ENCODE peak calls at places on chromosomes 4 and X, in seven cellular contexts. One of them, this sample, is unnamed.

GRCh38 chr4:184805462-184806245 is 20.1 kb downstream of the ACSL1 start:
- DNase-seq in mesendoderm: no peak
- DNase-seq in naive thymus-derived CD4-positive, alpha-beta T cell: no peak
- DNase-seq in stomach: peak; percentile 82
- DNase-seq in cardiac muscle cell: no peak
- DNase-seq in psoas muscle: peak; percentile 88
- DNase-seq in RWPE2: no peak
- DNase-seq in this sample: no peak

GRCh38 chr4:47049347-47049746 is 18.0 kb downstream of the GABRB1 start:
- DNase-seq in stomach: no peak
- DNase-seq in psoas muscle: no peak
- DNase-seq in cardiac muscle cell: no peak
- DNase-seq in RWPE2: no peak
- DNase-seq in naive thymus-derived CD4-positive, alpha-beta T cell: no peak
- DNase-seq in mesendoderm: no peak
- DNase-seq in this sample: no peak

GRCh38 chrX:121008920-121009319 is 23.4 kb upstream of the CT47A1 start:
- DNase-seq in RWPE2: no peak
- DNase-seq in psoas muscle: no peak
- DNase-seq in stomach: no peak
- DNase-seq in naive thymus-derived CD4-positive, alpha-beta T cell: no peak
- DNase-seq in cardiac muscle cell: peak; percentile 77
- DNase-seq in mesendoderm: no peak
- DNase-seq in this sample: no peak

GRCh38 chr4:165472943-165473676 is 94.3 kb downstream of the CPE start:
- DNase-seq in naive thymus-derived CD4-positive, alpha-beta T cell: no peak
- DNase-seq in cardiac muscle cell: no peak
- DNase-seq in psoas muscle: no peak
- DNase-seq in stomach: no peak
- DNase-seq in mesendoderm: peak; percentile 35
- DNase-seq in RWPE2: no peak
- DNase-seq in this sample: peak; percentile 7

GRCh38 chr4:11489449-11490083 is 60.9 kb upstream of the HS3ST1 start:
- DNase-seq in cardiac muscle cell: no peak
- DNase-seq in naive thymus-derived CD4-positive, alpha-beta T cell: no peak
- DNase-seq in RWPE2: no peak
- DNase-seq in mesendoderm: no peak
- DNase-seq in psoas muscle: no peak
- DNase-seq in stomach: no peak
- DNase-seq in this sample: no peak

GRCh38 chr4:3765271-3766206 is 646 bp upstream of the ADRA2C start:
- DNase-seq in mesendoderm: peak; percentile 79
- DNase-seq in psoas muscle: peak; percentile 45
- DNase-seq in naive thymus-derived CD4-positive, alpha-beta T cell: no peak
- DNase-seq in stomach: peak; percentile 32
- DNase-seq in RWPE2: no peak
- DNase-seq in cardiac muscle cell: peak; percentile 61
- DNase-seq in this sample: no peak

GRCh38 chrX:17527932-17528331 is 152.9 kb downstream of the NHS start:
- DNase-seq in mesendoderm: no peak
- DNase-seq in stomach: no peak
- DNase-seq in naive thymus-derived CD4-positive, alpha-beta T cell: no peak
- DNase-seq in psoas muscle: no peak
- DNase-seq in RWPE2: no peak
- DNase-seq in cardiac muscle cell: no peak
- DNase-seq in this sample: no peak

GRCh38 chr4:38030023-38030422 is 69.8 kb downstream of the PTTG2 start:
- DNase-seq in psoas muscle: no peak
- DNase-seq in RWPE2: no peak
- DNase-seq in stomach: no peak
- DNase-seq in naive thymus-derived CD4-positive, alpha-beta T cell: no peak
- DNase-seq in cardiac muscle cell: no peak
- DNase-seq in mesendoderm: no peak
- DNase-seq in this sample: no peak

GRCh38 chrX:48663241-48663640 is 20.4 kb upstream of the WAS start:
- DNase-seq in RWPE2: no peak
- DNase-seq in naive thymus-derived CD4-positive, alpha-beta T cell: no peak
- DNase-seq in stomach: no peak
- DNase-seq in psoas muscle: no peak
- DNase-seq in cardiac muscle cell: no peak
- DNase-seq in mesendoderm: no peak
- DNase-seq in this sample: no peak

GRCh38 chrX:1486177-1486576 is 33.5 kb upstream of the ASMTL start:
- DNase-seq in stomach: no peak
- DNase-seq in RWPE2: no peak
- DNase-seq in cardiac muscle cell: no peak
- DNase-seq in naive thymus-derived CD4-positive, alpha-beta T cell: no peak
- DNase-seq in mesendoderm: no peak
- DNase-seq in psoas muscle: no peak
- DNase-seq in this sample: no peak

DNA sequence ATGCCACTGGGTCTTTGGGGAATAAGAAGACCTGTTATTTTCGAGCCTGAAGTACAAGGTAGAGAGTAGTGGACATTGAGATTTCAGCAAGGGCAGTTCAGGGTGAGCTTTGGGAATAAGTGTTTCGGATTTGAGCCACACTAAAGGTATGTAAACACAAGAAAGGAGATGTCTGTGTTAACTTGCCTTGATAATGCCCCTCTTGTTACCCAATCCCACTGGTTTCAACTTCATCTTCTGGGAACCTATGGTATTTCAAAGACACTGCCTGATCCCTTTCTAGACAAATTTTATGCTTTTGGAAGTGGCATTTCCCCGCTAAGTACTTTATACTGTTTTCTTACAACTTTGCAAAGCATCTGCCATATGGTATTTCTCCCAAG is 79.4 kb downstream of the SLC9A6 start:
- DNase-seq in naive thymus-derived CD4-positive, alpha-beta T cell: no peak
- DNase-seq in RWPE2: no peak
- DNase-seq in cardiac muscle cell: no peak
- DNase-seq in mesendoderm: no peak
- DNase-seq in psoas muscle: no peak
- DNase-seq in stomach: no peak
- DNase-seq in this sample: no peak
- H3K27ac ChIP-seq in naive thymus-derived CD4-positive, alpha-beta T cell: peak overlapping the region; percentile 61
- H3K27ac ChIP-seq in RWPE2: no peak overlapping the region
- H3K27ac ChIP-seq in cardiac muscle cell: no peak overlapping the region
- H3K27ac ChIP-seq in mesendoderm: no peak overlapping the region
- H3K27ac ChIP-seq in psoas muscle: peak overlapping the region; percentile 23
- H3K27ac ChIP-seq in stomach: peak overlapping the region; percentile 86
- H3K27ac ChIP-seq in this sample: no peak overlapping the region

GRCh38 chr4:107392380-107392779 is 327.7 kb downstream of the PAPSS1 start:
- DNase-seq in cardiac muscle cell: no peak
- DNase-seq in psoas muscle: no peak
- DNase-seq in mesendoderm: no peak
- DNase-seq in stomach: no peak
- DNase-seq in RWPE2: no peak
- DNase-seq in naive thymus-derived CD4-positive, alpha-beta T cell: no peak
- DNase-seq in this sample: no peak
- H3K4me3 ChIP-seq in cardiac muscle cell: no peak overlapping the region
- H3K4me3 ChIP-seq in psoas muscle: no peak overlapping the region
- H3K4me3 ChIP-seq in mesendoderm: no peak overlapping the region
- H3K4me3 ChIP-seq in stomach: no peak overlapping the region
- H3K4me3 ChIP-seq in RWPE2: no peak overlapping the region
- H3K4me3 ChIP-seq in naive thymus-derived CD4-positive, alpha-beta T cell: no peak overlapping the region
- H3K4me3 ChIP-seq in this sample: no peak overlapping the region

DNA sequence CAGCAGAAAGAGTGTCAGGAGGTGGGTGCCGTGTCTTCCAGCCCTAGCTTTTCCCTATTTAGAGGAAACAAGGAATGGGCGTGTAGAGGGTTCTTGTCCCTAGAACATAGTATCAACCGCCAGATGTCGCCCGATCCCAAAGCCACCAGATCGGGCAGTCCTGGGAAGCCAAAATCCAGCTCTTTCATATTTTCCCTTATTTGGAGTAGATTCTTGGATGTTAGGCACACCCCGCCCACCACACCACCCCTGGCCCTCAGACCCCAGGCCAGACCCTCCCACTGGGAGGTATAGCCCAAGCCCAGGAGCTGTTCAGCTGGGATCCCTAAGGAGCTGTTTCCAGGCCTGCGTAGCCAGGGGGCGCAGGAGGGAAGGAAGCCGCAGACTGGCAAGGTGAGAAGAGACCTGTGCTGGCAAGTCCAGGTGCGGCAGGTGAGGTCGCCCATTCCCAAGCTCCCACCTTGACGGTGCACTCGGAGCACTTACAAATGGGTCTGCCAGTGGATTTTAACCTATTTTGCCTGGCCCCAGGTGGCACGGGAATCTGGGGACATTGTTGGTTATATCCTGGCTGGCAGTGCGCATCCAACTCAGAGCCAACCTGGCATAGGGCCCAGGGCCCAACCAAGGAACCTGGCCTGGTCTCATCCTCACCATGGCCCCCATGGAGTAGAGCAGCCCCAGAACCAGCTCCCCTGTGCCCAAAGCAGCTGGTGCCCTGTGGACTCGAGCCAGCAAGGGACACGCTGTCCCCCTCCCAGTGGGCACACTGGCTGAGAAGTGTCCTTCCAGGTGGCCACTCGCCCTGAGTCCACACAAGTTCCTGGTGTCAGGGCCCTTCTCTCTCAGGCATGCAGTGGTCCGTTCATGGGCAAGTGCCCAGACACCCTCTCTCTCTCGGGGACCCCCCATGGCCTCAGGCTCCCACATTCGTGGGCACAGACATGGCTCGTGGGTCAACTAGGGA is 811 bp downstream of the FLNA start:
- DNase-seq in RWPE2: peak; percentile 84
- DNase-seq in psoas muscle: no peak
- DNase-seq in naive thymus-derived CD4-positive, alpha-beta T cell: no peak
- DNase-seq in mesendoderm: peak; percentile 90
- DNase-seq in stomach: peak; percentile 67
- DNase-seq in cardiac muscle cell: peak; percentile 83
- DNase-seq in this sample: no peak
- H3K27ac ChIP-seq in RWPE2: peak overlapping the region; percentile 97
- H3K27ac ChIP-seq in psoas muscle: peak overlapping the region; percentile 72
- H3K27ac ChIP-seq in naive thymus-derived CD4-positive, alpha-beta T cell: peak overlapping the region; percentile 48
- H3K27ac ChIP-seq in mesendoderm: peak overlapping the region; percentile 34
- H3K27ac ChIP-seq in stomach: peak overlapping the region; percentile 97
- H3K27ac ChIP-seq in cardiac muscle cell: peak overlapping the region; percentile 93
- H3K27ac ChIP-seq in this sample: no peak overlapping the region

GRCh38 chr4:138897818-138898226 is 117.8 kb upstream of the NOCT start:
- DNase-seq in psoas muscle: no peak
- DNase-seq in stomach: no peak
- DNase-seq in naive thymus-derived CD4-positive, alpha-beta T cell: no peak
- DNase-seq in cardiac muscle cell: peak; percentile 69
- DNase-seq in RWPE2: no peak
- DNase-seq in mesendoderm: peak; percentile 38
- DNase-seq in this sample: no peak
- H3K4me3 ChIP-seq in psoas muscle: peak overlapping the region; percentile 36
- H3K4me3 ChIP-seq in stomach: no peak overlapping the region
- H3K4me3 ChIP-seq in naive thymus-derived CD4-positive, alpha-beta T cell: no peak overlapping the region
- H3K4me3 ChIP-seq in cardiac muscle cell: no peak overlapping the region
- H3K4me3 ChIP-seq in RWPE2: no peak overlapping the region
- H3K4me3 ChIP-seq in mesendoderm: no peak overlapping the region
- H3K4me3 ChIP-seq in this sample: no peak overlapping the region